ENCODE peak calls at places on chromosome 13, in seven cellular contexts. One of them, this sample, is unnamed.

GRCh38 chr13:58190578-58190977 is 559.0 kb downstream of the PCDH17 start:
- DNase-seq in A549: no peak
- DNase-seq in activated CD8-positive, alpha-beta T cell treated with anti-CD3 and anti-CD28 coated beads for 36 hours: no peak
- DNase-seq in PC-3: no peak
- DNase-seq in CD4-positive, alpha-beta T cell: no peak
- DNase-seq in progenitor cell of endocrine pancreas: no peak
- DNase-seq in pancreas: no peak
- DNase-seq in this sample: no peak

GRCh38 chr13:18212873-18213272 is 968.8 kb downstream of the TUBA3C start:
- DNase-seq in A549: no peak
- DNase-seq in activated CD8-positive, alpha-beta T cell treated with anti-CD3 and anti-CD28 coated beads for 36 hours: peak; percentile 15
- DNase-seq in PC-3: no peak
- DNase-seq in CD4-positive, alpha-beta T cell: no peak
- DNase-seq in progenitor cell of endocrine pancreas: no peak
- DNase-seq in pancreas: no peak
- DNase-seq in this sample: no peak

GRCh38 chr13:72453161-72453560 is 274.3 kb downstream of the MZT1 start:
- DNase-seq in A549: no peak
- DNase-seq in activated CD8-positive, alpha-beta T cell treated with anti-CD3 and anti-CD28 coated beads for 36 hours: no peak
- DNase-seq in PC-3: no peak
- DNase-seq in CD4-positive, alpha-beta T cell: no peak
- DNase-seq in progenitor cell of endocrine pancreas: no peak
- DNase-seq in pancreas: no peak
- DNase-seq in this sample: no peak

GRCh38 chr13:25660996-25661395 is 289.2 kb downstream of the ATP8A2 start:
- DNase-seq in A549: no peak
- DNase-seq in activated CD8-positive, alpha-beta T cell treated with anti-CD3 and anti-CD28 coated beads for 36 hours: no peak
- DNase-seq in PC-3: no peak
- DNase-seq in CD4-positive, alpha-beta T cell: no peak
- DNase-seq in progenitor cell of endocrine pancreas: no peak
- DNase-seq in pancreas: no peak
- DNase-seq in this sample: no peak

GRCh38 chr13:102310691-102311432 is 91.0 kb downstream of the FGF14 start:
- DNase-seq in A549: no peak
- DNase-seq in activated CD8-positive, alpha-beta T cell treated with anti-CD3 and anti-CD28 coated beads for 36 hours: no peak
- DNase-seq in PC-3: no peak
- DNase-seq in CD4-positive, alpha-beta T cell: no peak
- DNase-seq in progenitor cell of endocrine pancreas: no peak
- DNase-seq in pancreas: no peak
- DNase-seq in this sample: no peak

GRCh38 chr13:69970521-69970920 is 137.1 kb upstream of the ATXN8OS start:
- DNase-seq in A549: no peak
- DNase-seq in activated CD8-positive, alpha-beta T cell treated with anti-CD3 and anti-CD28 coated beads for 36 hours: no peak
- DNase-seq in PC-3: peak; percentile 35
- DNase-seq in CD4-positive, alpha-beta T cell: no peak
- DNase-seq in progenitor cell of endocrine pancreas: no peak
- DNase-seq in pancreas: no peak
- DNase-seq in this sample: no peak

GRCh38 chr13:40318366-40318765 is 348.1 kb downstream of the FOXO1 start:
- DNase-seq in A549: no peak
- DNase-seq in activated CD8-positive, alpha-beta T cell treated with anti-CD3 and anti-CD28 coated beads for 36 hours: no peak
- DNase-seq in PC-3: no peak
- DNase-seq in CD4-positive, alpha-beta T cell: no peak
- DNase-seq in progenitor cell of endocrine pancreas: no peak
- DNase-seq in pancreas: peak; percentile 88
- DNase-seq in this sample: peak; percentile 46

GRCh38 chr13:71867101-71867814 is at the start of gene DACH1:
- DNase-seq in A549: no peak
- DNase-seq in activated CD8-positive, alpha-beta T cell treated with anti-CD3 and anti-CD28 coated beads for 36 hours: peak; percentile 41
- DNase-seq in PC-3: peak; percentile 24
- DNase-seq in CD4-positive, alpha-beta T cell: peak; percentile 20
- DNase-seq in progenitor cell of endocrine pancreas: peak; percentile 19
- DNase-seq in pancreas: peak; percentile 30
- DNase-seq in this sample: peak; percentile 59

GRCh38 chr13:30442854-30443379 is 20.6 kb downstream of the UBE2L5 start:
- DNase-seq in A549: no peak
- DNase-seq in activated CD8-positive, alpha-beta T cell treated with anti-CD3 and anti-CD28 coated beads for 36 hours: no peak
- DNase-seq in PC-3: no peak
- DNase-seq in CD4-positive, alpha-beta T cell: no peak
- DNase-seq in progenitor cell of endocrine pancreas: no peak
- DNase-seq in pancreas: no peak
- DNase-seq in this sample: no peak

GRCh38 chr13:74040200-74040599 is 94.0 kb downstream of the KLF12 start:
- DNase-seq in A549: peak; percentile 32
- DNase-seq in activated CD8-positive, alpha-beta T cell treated with anti-CD3 and anti-CD28 coated beads for 36 hours: peak; percentile 28
- DNase-seq in PC-3: peak; percentile 31
- DNase-seq in CD4-positive, alpha-beta T cell: peak; percentile 10
- DNase-seq in progenitor cell of endocrine pancreas: peak; percentile 28
- DNase-seq in pancreas: no peak
- DNase-seq in this sample: no peak

GRCh38 chr13:79749985-79750551 is 269.1 kb downstream of the NDFIP2 start:
- DNase-seq in A549: no peak
- DNase-seq in activated CD8-positive, alpha-beta T cell treated with anti-CD3 and anti-CD28 coated beads for 36 hours: no peak
- DNase-seq in PC-3: peak; percentile 28
- DNase-seq in CD4-positive, alpha-beta T cell: no peak
- DNase-seq in progenitor cell of endocrine pancreas: no peak
- DNase-seq in pancreas: no peak
- DNase-seq in this sample: peak; percentile 74

GRCh38 chr13:27349458-27349857 is 75.0 kb upstream of the GTF3A start:
- DNase-seq in A549: no peak
- DNase-seq in activated CD8-positive, alpha-beta T cell treated with anti-CD3 and anti-CD28 coated beads for 36 hours: no peak
- DNase-seq in PC-3: no peak
- DNase-seq in CD4-positive, alpha-beta T cell: no peak
- DNase-seq in progenitor cell of endocrine pancreas: no peak
- DNase-seq in pancreas: no peak
- DNase-seq in this sample: no peak

GRCh38 chr13:24616514-24616913 is 63.7 kb upstream of the ATP12A start:
- DNase-seq in A549: no peak
- DNase-seq in activated CD8-positive, alpha-beta T cell treated with anti-CD3 and anti-CD28 coated beads for 36 hours: no peak
- DNase-seq in PC-3: no peak
- DNase-seq in CD4-positive, alpha-beta T cell: no peak
- DNase-seq in progenitor cell of endocrine pancreas: no peak
- DNase-seq in pancreas: no peak
- DNase-seq in this sample: no peak

GRCh38 chr13:89486721-89487120 is 1815.5 kb downstream of the SLITRK5 start:
- DNase-seq in A549: no peak
- DNase-seq in activated CD8-positive, alpha-beta T cell treated with anti-CD3 and anti-CD28 coated beads for 36 hours: no peak
- DNase-seq in PC-3: no peak
- DNase-seq in CD4-positive, alpha-beta T cell: no peak
- DNase-seq in progenitor cell of endocrine pancreas: no peak
- DNase-seq in pancreas: no peak
- DNase-seq in this sample: no peak

GRCh38 chr13:89490661-89491060 is 1819.5 kb downstream of the SLITRK5 start:
- DNase-seq in A549: no peak
- DNase-seq in activated CD8-positive, alpha-beta T cell treated with anti-CD3 and anti-CD28 coated beads for 36 hours: no peak
- DNase-seq in PC-3: no peak
- DNase-seq in CD4-positive, alpha-beta T cell: no peak
- DNase-seq in progenitor cell of endocrine pancreas: no peak
- DNase-seq in pancreas: no peak
- DNase-seq in this sample: no peak

GRCh38 chr13:89486065-89486464 is 1814.9 kb downstream of the SLITRK5 start:
- DNase-seq in A549: no peak
- DNase-seq in activated CD8-positive, alpha-beta T cell treated with anti-CD3 and anti-CD28 coated beads for 36 hours: no peak
- DNase-seq in PC-3: no peak
- DNase-seq in CD4-positive, alpha-beta T cell: no peak
- DNase-seq in progenitor cell of endocrine pancreas: no peak
- DNase-seq in pancreas: no peak
- DNase-seq in this sample: no peak
- TF ChIP-seq CTCF in A549: no peak
- TF ChIP-seq CTCF in activated CD8-positive, alpha-beta T cell treated with anti-CD3 and anti-CD28 coated beads for 36 hours: no peak
- TF ChIP-seq CTCF in PC-3: no peak
- TF ChIP-seq CTCF in CD4-positive, alpha-beta T cell: no peak
- TF ChIP-seq CTCF in progenitor cell of endocrine pancreas: no peak
- TF ChIP-seq CTCF in pancreas: no peak
- TF ChIP-seq CTCF in this sample: no peak

GRCh38 chr13:95641961-95642621 is 2.4 kb downstream of the DZIP1 start:
- DNase-seq in A549: no peak
- DNase-seq in activated CD8-positive, alpha-beta T cell treated with anti-CD3 and anti-CD28 coated beads for 36 hours: peak; percentile 17
- DNase-seq in PC-3: no peak
- DNase-seq in CD4-positive, alpha-beta T cell: no peak
- DNase-seq in progenitor cell of endocrine pancreas: peak; percentile 45
- DNase-seq in pancreas: peak; percentile 77
- DNase-seq in this sample: no peak
- TF ChIP-seq CTCF in A549: no peak
- TF ChIP-seq CTCF in activated CD8-positive, alpha-beta T cell treated with anti-CD3 and anti-CD28 coated beads for 36 hours: no peak
- TF ChIP-seq CTCF in PC-3: no peak
- TF ChIP-seq CTCF in CD4-positive, alpha-beta T cell: no peak
- TF ChIP-seq CTCF in progenitor cell of endocrine pancreas: no peak
- TF ChIP-seq CTCF in pancreas: no peak
- TF ChIP-seq CTCF in this sample: no peak

DNA sequence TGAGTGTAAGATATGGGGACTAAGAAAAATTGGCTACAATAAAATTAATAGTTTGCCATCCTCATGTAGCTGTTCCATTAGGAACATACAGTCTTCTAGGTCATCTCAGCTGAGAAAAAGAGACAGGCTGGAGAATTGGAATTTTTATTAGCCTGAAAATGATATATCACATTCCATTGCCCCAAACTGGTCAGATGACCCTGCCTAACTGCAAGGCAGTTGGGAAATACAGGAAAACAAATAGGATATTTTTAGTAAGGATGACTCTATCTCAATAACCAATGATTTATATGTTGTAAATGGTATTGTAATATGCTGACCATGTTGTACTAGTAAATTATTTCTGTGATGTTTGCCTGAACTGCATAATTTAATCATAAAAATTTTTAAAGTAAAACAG is 673.8 kb downstream of the PCDH9 start:
- DNase-seq in A549: no peak
- DNase-seq in activated CD8-positive, alpha-beta T cell treated with anti-CD3 and anti-CD28 coated beads for 36 hours: no peak
- DNase-seq in PC-3: peak; percentile 38
- DNase-seq in CD4-positive, alpha-beta T cell: no peak
- DNase-seq in progenitor cell of endocrine pancreas: no peak
- DNase-seq in pancreas: no peak
- DNase-seq in this sample: no peak
- TF ChIP-seq CTCF in A549: no peak
- TF ChIP-seq CTCF in activated CD8-positive, alpha-beta T cell treated with anti-CD3 and anti-CD28 coated beads for 36 hours: no peak
- TF ChIP-seq CTCF in PC-3: no peak
- TF ChIP-seq CTCF in CD4-positive, alpha-beta T cell: no peak
- TF ChIP-seq CTCF in progenitor cell of endocrine pancreas: no peak
- TF ChIP-seq CTCF in pancreas: no peak
- TF ChIP-seq CTCF in this sample: no peak

GRCh38 chr13:42233726-42234125 is 38.2 kb upstream of the AKAP11 start:
- DNase-seq in A549: no peak
- DNase-seq in activated CD8-positive, alpha-beta T cell treated with anti-CD3 and anti-CD28 coated beads for 36 hours: no peak
- DNase-seq in PC-3: no peak
- DNase-seq in CD4-positive, alpha-beta T cell: no peak
- DNase-seq in progenitor cell of endocrine pancreas: no peak
- DNase-seq in pancreas: no peak
- DNase-seq in this sample: no peak
- TF ChIP-seq CTCF in A549: no peak
- TF ChIP-seq CTCF in activated CD8-positive, alpha-beta T cell treated with anti-CD3 and anti-CD28 coated beads for 36 hours: no peak
- TF ChIP-seq CTCF in PC-3: no peak
- TF ChIP-seq CTCF in CD4-positive, alpha-beta T cell: no peak
- TF ChIP-seq CTCF in progenitor cell of endocrine pancreas: no peak
- TF ChIP-seq CTCF in pancreas: no peak
- TF ChIP-seq CTCF in this sample: no peak

GRCh38 chr13:101152184-101152583 is 264.1 kb downstream of the NALCN start:
- DNase-seq in A549: no peak
- DNase-seq in activated CD8-positive, alpha-beta T cell treated with anti-CD3 and anti-CD28 coated beads for 36 hours: no peak
- DNase-seq in PC-3: no peak
- DNase-seq in CD4-positive, alpha-beta T cell: no peak
- DNase-seq in progenitor cell of endocrine pancreas: no peak
- DNase-seq in pancreas: no peak
- DNase-seq in this sample: no peak

GRCh38 chr13:101150998-101151397 is 265.3 kb downstream of the NALCN start:
- DNase-seq in A549: no peak
- DNase-seq in activated CD8-positive, alpha-beta T cell treated with anti-CD3 and anti-CD28 coated beads for 36 hours: no peak
- DNase-seq in PC-3: no peak
- DNase-seq in CD4-positive, alpha-beta T cell: no peak
- DNase-seq in progenitor cell of endocrine pancreas: no peak
- DNase-seq in pancreas: no peak
- DNase-seq in this sample: no peak

GRCh38 chr13:101157261-101157660 is 259.0 kb downstream of the NALCN start:
- DNase-seq in A549: no peak
- DNase-seq in activated CD8-positive, alpha-beta T cell treated with anti-CD3 and anti-CD28 coated beads for 36 hours: no peak
- DNase-seq in PC-3: no peak
- DNase-seq in CD4-positive, alpha-beta T cell: no peak
- DNase-seq in progenitor cell of endocrine pancreas: no peak
- DNase-seq in pancreas: no peak
- DNase-seq in this sample: no peak

DNA sequence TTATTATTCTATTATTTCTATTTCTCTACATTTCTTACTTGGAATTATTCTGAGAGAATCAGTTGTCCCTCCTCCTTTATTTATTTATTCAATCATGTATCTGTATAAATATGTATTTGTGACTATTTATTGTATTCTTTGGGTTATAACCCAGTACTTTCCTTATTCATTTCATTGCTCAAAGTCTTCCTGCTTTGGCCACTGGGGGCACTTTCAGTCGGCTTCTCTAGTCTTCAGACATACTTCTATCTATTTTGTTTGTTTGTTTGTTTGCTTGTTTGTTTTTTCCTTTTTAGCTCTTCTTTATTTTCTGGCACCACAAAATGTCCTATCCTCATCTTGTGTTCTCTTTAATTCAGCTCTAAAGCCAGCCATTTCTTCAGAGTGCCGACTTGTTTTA is 260.4 kb downstream of the NALCN start:
- DNase-seq in A549: peak; percentile 2
- DNase-seq in activated CD8-positive, alpha-beta T cell treated with anti-CD3 and anti-CD28 coated beads for 36 hours: no peak
- DNase-seq in PC-3: peak; percentile 11
- DNase-seq in CD4-positive, alpha-beta T cell: no peak
- DNase-seq in progenitor cell of endocrine pancreas: no peak
- DNase-seq in pancreas: no peak
- DNase-seq in this sample: no peak
- TF ChIP-seq CTCF in A549: peak; percentile 34
- TF ChIP-seq CTCF in activated CD8-positive, alpha-beta T cell treated with anti-CD3 and anti-CD28 coated beads for 36 hours: no peak
- TF ChIP-seq CTCF in PC-3: peak; percentile 72
- TF ChIP-seq CTCF in CD4-positive, alpha-beta T cell: no peak
- TF ChIP-seq CTCF in progenitor cell of endocrine pancreas: peak; percentile 56
- TF ChIP-seq CTCF in pancreas: no peak
- TF ChIP-seq CTCF in this sample: no peak

GRCh38 chr13:39273953-39274352 is 235.7 kb downstream of the NHLRC3 start:
- DNase-seq in A549: no peak
- DNase-seq in activated CD8-positive, alpha-beta T cell treated with anti-CD3 and anti-CD28 coated beads for 36 hours: peak; percentile 4
- DNase-seq in PC-3: peak; percentile 28
- DNase-seq in CD4-positive, alpha-beta T cell: no peak
- DNase-seq in progenitor cell of endocrine pancreas: no peak
- DNase-seq in pancreas: no peak
- DNase-seq in this sample: no peak
- TF ChIP-seq CTCF in A549: peak; percentile 25
- TF ChIP-seq CTCF in activated CD8-positive, alpha-beta T cell treated with anti-CD3 and anti-CD28 coated beads for 36 hours: no peak
- TF ChIP-seq CTCF in PC-3: peak; percentile 42
- TF ChIP-seq CTCF in CD4-positive, alpha-beta T cell: no peak
- TF ChIP-seq CTCF in progenitor cell of endocrine pancreas: no peak
- TF ChIP-seq CTCF in pancreas: no peak
- TF ChIP-seq CTCF in this sample: no peak

This sample was measured in breast epithelium.